ENCODE peak calls at places on chromosomes 12 and 14, in five cellular contexts. R, O, U, Z and Q are unnamed samples.

GRCh38 chr14:92759300-92759678 is 10.9 kb upstream of the LGMN start:
- DNase-seq in R (peak), O (peak), U (no peak), Z (no peak), Q (no peak)

GRCh38 chr14:86296173-86296572 is 766.2 kb downstream of the FLRT2 start:
- DNase-seq in R (peak), O (peak), U (no peak), Z (no peak), Q (no peak)

GRCh38 chr12:97112161-97112560 is 205.1 kb downstream of the NEDD1 start:
- DNase-seq in R (no peak), O (no peak), U (no peak), Z (no peak), Q (no peak)

GRCh38 chr14:101934751-101935150 is 29.6 kb upstream of the DYNC1H1 start:
- DNase-seq in R (no peak), O (no peak), U (no peak), Z (peak), Q (no peak)

GRCh38 chr12:52518574-52519469 is 1.4 kb downstream of the KRT5 start:
- DNase-seq in R (no peak), O (no peak), U (no peak), Z (no peak), Q (no peak)

GRCh38 chr14:100862277-100862676 is 36.4 kb downstream of the MEG3 start:
- DNase-seq in R (no peak), O (no peak), U (no peak), Z (no peak), Q (no peak)

GRCh38 chr12:49667319-49668090 is 39.7 kb downstream of the FMNL3 start:
- DNase-seq in R (peak), O (no peak), U (no peak), Z (no peak), Q (no peak)

GRCh38 chr12:466762-467161 is 7.0 kb downstream of the B4GALNT3 start:
- DNase-seq in R (no peak), O (no peak), U (no peak), Z (no peak), Q (no peak)

GRCh38 chr12:67827820-67828383 is 161.3 kb upstream of the IFNG-AS1 start:
- DNase-seq in R (peak), O (no peak), U (no peak), Z (no peak), Q (peak)

GRCh38 chr12:32505067-32505466 is 105.7 kb downstream of the FGD4 start:
- DNase-seq in R (no peak), O (no peak), U (no peak), Z (no peak), Q (no peak)

GRCh38 chr12:45125997-45126396 is 75.1 kb upstream of the DBX2 start:
- DNase-seq in R (no peak), O (no peak), U (no peak), Z (no peak), Q (no peak)

GRCh38 chr12:45131506-45131905 is 80.6 kb upstream of the DBX2 start:
- DNase-seq in R (no peak), O (no peak), U (no peak), Z (no peak), Q (no peak)

GRCh38 chr12:45128637-45129036 is 77.7 kb upstream of the DBX2 start:
- DNase-seq in R (no peak), O (no peak), U (no peak), Z (no peak), Q (no peak)

DNA sequence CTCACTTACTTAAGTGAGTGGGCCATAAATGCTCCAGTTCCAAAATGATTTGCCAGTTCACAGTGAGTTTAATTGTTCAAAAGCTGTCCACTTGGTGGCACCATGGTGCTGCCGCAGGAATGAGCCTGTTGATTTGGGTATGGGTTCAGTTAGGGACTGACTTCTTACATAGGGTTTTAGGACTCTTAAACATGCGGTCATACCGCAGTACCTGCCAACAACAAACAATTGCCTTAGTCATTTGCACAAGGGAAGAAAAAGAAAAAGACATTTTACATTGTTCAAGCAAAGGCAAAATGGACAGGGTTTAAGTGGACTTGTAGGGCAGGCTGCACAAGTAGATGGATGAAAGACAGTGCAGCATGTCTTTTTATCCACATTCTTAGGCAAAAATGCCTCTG is 80.0 kb upstream of the DBX2 start:
- DNase-seq in R (peak), O (peak), U (peak), Z (no peak), Q (peak)
- TF ChIP-seq CTCF in R (peak), O (peak), U (peak), Z (peak), Q (peak)

GRCh38 chr12:108516511-108517275 is 1.6 kb downstream of the FICD start:
- DNase-seq in R (no peak), O (no peak), U (no peak), Z (no peak), Q (no peak)

GRCh38 chr12:108517288-108518100 is 2.4 kb downstream of the FICD start:
- DNase-seq in R (no peak), O (no peak), U (no peak), Z (no peak), Q (no peak)

GRCh38 chr12:108518101-108518715 is 3.1 kb downstream of the FICD start:
- DNase-seq in R (no peak), O (no peak), U (no peak), Z (no peak), Q (no peak)

GRCh38 chr12:108518716-108519496 is 3.8 kb downstream of the FICD start:
- DNase-seq in R (no peak), O (no peak), U (no peak), Z (no peak), Q (no peak)

DNA sequence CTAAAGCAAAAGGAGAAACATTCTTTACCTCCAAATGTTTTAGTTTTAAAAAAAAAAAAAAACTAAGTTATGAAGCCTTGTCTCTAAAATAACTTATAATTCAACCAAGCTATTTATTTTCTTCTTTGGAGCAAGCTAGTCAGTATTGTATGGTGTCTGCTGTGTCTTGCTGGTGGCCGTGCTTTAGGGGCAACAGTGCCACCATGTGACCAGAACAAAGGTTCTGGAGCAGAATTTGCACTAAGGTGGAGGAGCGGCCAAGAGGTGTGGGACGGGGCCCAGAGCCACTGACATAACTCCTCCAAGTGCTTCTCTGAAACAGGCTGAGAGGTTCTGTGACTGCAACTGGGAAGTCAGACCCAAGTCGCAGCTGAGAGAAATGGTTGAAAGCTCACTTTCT is 4.5 kb downstream of the FICD start:
- DNase-seq in R (no peak), O (no peak), U (no peak), Z (no peak), Q (no peak)
- TF ChIP-seq CTCF in R (no peak), O (peak), U (no peak), Z (no peak), Q (no peak)

GRCh38 chr14:20194101-20194500 is 3.4 kb downstream of the OR11G2 start:
- DNase-seq in R (no peak), O (no peak), U (no peak), Z (no peak), Q (no peak)

GRCh38 chr14:20198991-20199390 is 8.3 kb downstream of the OR11G2 start:
- DNase-seq in R (no peak), O (no peak), U (no peak), Z (no peak), Q (no peak)

GRCh38 chr14:20191396-20191795 is 700 bp downstream of the OR11G2 start:
- DNase-seq in R (no peak), O (no peak), U (no peak), Z (no peak), Q (no peak)

GRCh38 chr14:20197459-20197858 is 6.8 kb downstream of the OR11G2 start:
- DNase-seq in R (no peak), O (no peak), U (no peak), Z (no peak), Q (no peak)

DNA sequence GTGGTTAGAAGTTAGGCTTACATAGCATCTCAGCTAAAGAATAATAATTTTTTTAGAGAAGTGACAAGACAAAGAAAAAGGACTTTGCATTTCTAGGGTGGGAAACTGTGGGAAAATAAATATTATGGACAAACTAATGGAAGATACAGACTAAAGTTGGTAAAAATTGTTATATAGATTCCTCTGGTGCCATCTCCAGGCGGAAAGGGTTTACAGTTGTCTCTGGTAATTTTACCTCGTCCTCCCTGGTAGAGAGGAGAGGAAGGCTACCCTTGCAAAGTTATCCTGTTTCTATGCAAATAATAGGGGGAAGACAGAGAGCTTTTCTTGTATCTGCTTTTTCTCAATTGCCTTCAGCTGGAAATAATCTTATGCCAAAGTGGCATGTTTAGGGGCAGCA is 5.2 kb downstream of the OR11G2 start:
- DNase-seq in R (no peak), O (no peak), U (no peak), Z (no peak), Q (no peak)
- TF ChIP-seq CTCF in R (no peak), O (no peak), U (no peak), Z (no peak), Q (no peak)

DNA sequence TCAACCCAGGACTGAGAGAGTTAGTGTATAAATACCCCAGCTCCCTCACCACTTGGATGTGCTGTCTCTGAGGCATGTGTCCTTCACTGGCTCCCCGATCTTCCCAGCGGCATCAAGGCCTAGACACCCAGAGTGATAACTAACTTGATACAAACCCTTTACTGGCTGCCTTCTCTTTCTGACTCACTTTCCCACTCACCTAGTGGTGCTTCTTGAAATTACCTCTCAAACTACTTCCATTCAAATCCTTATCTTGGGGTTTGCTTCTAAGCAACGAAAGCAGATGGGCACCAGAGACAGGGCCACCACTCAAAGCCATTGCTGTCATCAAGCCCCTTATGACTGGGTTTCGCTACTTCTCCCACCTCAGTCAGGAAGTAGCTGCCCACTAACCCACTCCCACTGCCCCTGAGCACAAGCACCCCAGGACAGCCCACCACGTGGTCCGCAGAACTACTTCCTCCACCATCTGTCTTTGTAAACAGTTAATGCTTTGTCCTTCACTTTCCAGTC is 17.2 kb downstream of the ZFP36L1 start:
- DNase-seq in R (no peak), O (no peak), U (no peak), Z (no peak), Q (no peak)
- TF ChIP-seq CTCF in R (no peak), O (no peak), U (no peak), Z (no peak), Q (no peak)

DNA sequence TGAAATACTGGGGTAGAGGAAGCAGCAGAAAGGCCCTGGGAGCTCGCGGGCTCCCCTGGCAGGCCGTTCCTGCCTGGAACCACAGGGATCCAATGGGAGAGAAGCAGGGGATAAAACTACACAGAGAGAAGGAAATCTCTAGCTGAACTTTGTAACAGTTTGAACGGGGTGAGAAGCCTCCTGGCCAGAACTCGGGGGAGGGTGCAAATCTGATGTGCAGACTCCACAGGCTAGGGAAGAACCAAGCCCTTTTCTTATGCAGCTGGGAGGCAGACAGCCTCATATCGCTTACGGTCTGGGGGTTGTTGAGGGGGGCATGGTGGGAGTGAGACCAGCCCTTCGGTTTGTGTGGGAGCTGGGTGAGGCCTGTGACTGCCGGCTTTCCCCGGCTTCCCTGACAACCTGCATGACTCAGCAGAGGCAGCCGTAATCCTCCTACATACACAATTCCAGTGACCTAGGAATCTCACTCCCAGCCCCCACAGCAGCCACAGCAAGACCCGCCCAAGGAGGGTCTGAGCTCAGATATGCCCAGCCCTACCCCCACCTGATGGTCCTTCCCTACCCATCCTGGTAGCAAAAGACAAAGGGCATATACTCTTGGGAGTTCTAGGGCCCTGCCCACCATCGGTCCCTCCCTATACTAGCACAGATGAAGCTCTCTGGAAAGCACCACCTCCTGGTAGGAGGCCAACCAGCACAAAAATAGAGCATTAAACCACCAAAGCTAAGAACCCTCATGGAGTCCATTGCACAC is 143.0 kb downstream of the TMTC1 start:
- DNase-seq in R (peak), O (peak), U (no peak), Z (peak), Q (no peak)
- TF ChIP-seq CTCF in R (peak), O (peak), U (no peak), Z (no peak), Q (no peak)

GRCh38 chr14:78197088-78197487 is 26.9 kb downstream of the NRXN3 start:
- DNase-seq in R (no peak), O (no peak), U (no peak), Z (no peak), Q (no peak)

GRCh38 chr14:78195431-78195830 is 25.3 kb downstream of the NRXN3 start:
- DNase-seq in R (no peak), O (no peak), U (no peak), Z (no peak), Q (no peak)

GRCh38 chr14:78202178-78202577 is 32.0 kb downstream of the NRXN3 start:
- DNase-seq in R (no peak), O (no peak), U (no peak), Z (no peak), Q (peak)

DNA sequence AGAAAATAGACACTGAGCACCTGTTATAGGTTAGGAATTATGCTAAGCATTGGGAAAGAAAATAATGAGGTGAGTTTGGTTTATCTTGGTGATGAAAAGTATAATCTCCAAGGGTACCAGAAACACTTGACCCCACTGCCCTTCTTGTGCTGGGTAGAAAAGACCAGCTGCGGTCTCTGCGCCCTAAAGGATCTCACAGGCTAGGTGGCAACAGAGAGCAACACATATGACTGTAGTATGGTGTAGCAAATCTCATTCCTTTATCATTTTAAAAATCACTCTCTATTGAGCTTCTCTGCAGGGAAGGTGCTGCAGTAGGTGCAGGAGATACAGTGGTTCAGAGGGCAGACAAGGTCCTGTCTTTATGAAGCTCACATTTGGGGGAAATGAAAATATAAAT is 26.1 kb downstream of the NRXN3 start:
- DNase-seq in R (no peak), O (no peak), U (no peak), Z (no peak), Q (no peak)
- TF ChIP-seq CTCF in R (no peak), O (no peak), U (no peak), Z (no peak), Q (no peak)

DNA sequence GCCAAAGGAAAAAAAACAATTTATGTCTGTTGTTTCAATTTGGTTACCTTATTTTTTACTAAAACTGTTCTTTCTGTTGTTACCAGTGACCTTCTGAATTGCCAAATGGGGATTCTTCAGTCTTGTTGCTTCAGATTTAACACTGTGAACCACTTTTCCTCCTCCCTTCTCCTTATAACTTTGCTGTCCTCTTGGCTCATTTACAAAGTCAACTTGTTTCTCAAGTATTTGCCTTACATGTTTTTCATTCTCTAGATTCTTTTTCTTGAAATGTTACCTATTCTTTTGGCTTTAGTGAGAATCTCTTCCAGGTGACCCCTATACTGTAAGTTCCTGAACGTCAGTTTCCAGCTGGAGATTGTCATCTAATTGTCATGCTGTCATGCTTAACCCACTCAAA is 19.4 kb downstream of the FUT8 start:
- DNase-seq in R (peak), O (no peak), U (no peak), Z (no peak), Q (no peak)
- TF ChIP-seq CTCF in R (no peak), O (no peak), U (no peak), Z (no peak), Q (no peak)

GRCh38 chr12:65881348-65881961 is 57.2 kb downstream of the HMGA2 start:
- DNase-seq in R (peak), O (no peak), U (no peak), Z (peak), Q (no peak)

GRCh38 chr12:65882504-65882903 is 58.2 kb downstream of the HMGA2 start:
- DNase-seq in R (no peak), O (no peak), U (no peak), Z (no peak), Q (no peak)

GRCh38 chr12:65879878-65880277 is 55.6 kb downstream of the HMGA2 start:
- DNase-seq in R (peak), O (no peak), U (no peak), Z (no peak), Q (no peak)

GRCh38 chr12:65885312-65885711 is 61.0 kb downstream of the HMGA2 start:
- DNase-seq in R (peak), O (no peak), U (no peak), Z (no peak), Q (no peak)

GRCh38 chr12:65881965-65882413 is 57.7 kb downstream of the HMGA2 start:
- DNase-seq in R (peak), O (no peak), U (no peak), Z (peak), Q (peak)
- TF ChIP-seq CTCF in R (peak), O (no peak), U (peak), Z (peak), Q (no peak)